ENCODE peak calls at places on chromosomes 6 and 20, in seven cellular contexts. D is AG08396; E is astrocyte; K is activated CD8-positive, alpha-beta T cell treated with anti-CD3 and anti-CD28 coated beads, Interleukin-2, amount 10 ng/mL, durations not matched to agents 7 days and 5 days; Y is EH; C is NCI-H446 treated with DMSO at 0.1 percent for 48 hours; W is HEK293T. U is an unnamed sample.

GRCh38 chr6:111642463-111643158 is 36.9 kb upstream of the TRAF3IP2 start:
- DNase-seq in D (peak; percentile 62), E (peak; percentile 28), K (peak; percentile 68), W (peak; percentile 83), C (no peak), Y (peak; percentile 82), U (no peak)

GRCh38 chr6:11412011-11412424 is 125.5 kb upstream of the TMEM170B start:
- DNase-seq in K (no peak), D (peak; percentile 45), C (no peak), E (no peak), Y (peak; percentile 84), W (no peak), U (no peak)

GRCh38 chr6:150417899-150418824 is 49.4 kb downstream of the IYD start:
- DNase-seq in K (peak; percentile 54), Y (peak; percentile 76), W (peak; percentile 77), E (peak; percentile 91), C (no peak), D (peak; percentile 64), U (peak; percentile 19)

GRCh38 chr6:141048451-141048850 is 1084.3 kb upstream of the GJE1 start:
- DNase-seq in Y (no peak), C (no peak), D (no peak), W (no peak), K (no peak), E (no peak), U (no peak)

GRCh38 chr6:36386495-36387439 is 702 bp downstream of the ETV7 start:
- DNase-seq in E (peak; percentile 51), D (peak; percentile 71), C (no peak), W (no peak), K (peak; percentile 28), Y (peak; percentile 68), U (no peak)

GRCh38 chr20:10812738-10813327 is 139.0 kb upstream of the JAG1 start:
- DNase-seq in K (no peak), C (no peak), D (no peak), Y (peak; percentile 26), W (no peak), E (no peak), U (no peak)

GRCh38 chr6:11756292-11756691 is 22.3 kb downstream of the ADTRP start:
- DNase-seq in E (no peak), C (no peak), K (no peak), D (no peak), W (no peak), Y (no peak), U (no peak)

GRCh38 chr20:62950741-62951140 is 1.8 kb upstream of the SLC17A9 start:
- DNase-seq in D (no peak), K (no peak), Y (no peak), W (no peak), E (no peak), C (no peak), U (no peak)

U was measured in GM06990.